ENCODE peak calls at places on chromosome 9, in five cellular contexts. One of them, this sample, is unnamed.

GRCh38 chr9:112094240-112094639 is 80.9 kb downstream of the SUSD1 start:
- DNase-seq in Panc1: no peak
- DNase-seq in left lung: no peak
- DNase-seq in IMR-90: no peak
- DNase-seq in upper lobe of left lung: no peak
- DNase-seq in this sample: no peak

GRCh38 chr9:859251-859650 is 17.8 kb downstream of the DMRT1 start:
- DNase-seq in Panc1: no peak
- DNase-seq in left lung: no peak
- DNase-seq in IMR-90: no peak
- DNase-seq in upper lobe of left lung: no peak
- DNase-seq in this sample: no peak

GRCh38 chr9:129052592-129052991 is 16.2 kb downstream of the MIGA2 start:
- DNase-seq in Panc1: no peak
- DNase-seq in left lung: peak; percentile 76
- DNase-seq in IMR-90: no peak
- DNase-seq in upper lobe of left lung: no peak
- DNase-seq in this sample: no peak

GRCh38 chr9:70566743-70567142 is 152.3 kb upstream of the KLF9 start:
- DNase-seq in Panc1: no peak
- DNase-seq in left lung: no peak
- DNase-seq in IMR-90: no peak
- DNase-seq in upper lobe of left lung: no peak
- DNase-seq in this sample: no peak

GRCh38 chr9:126860077-126860756 is at the start of gene ZBTB34:
- DNase-seq in Panc1: peak; percentile 12
- DNase-seq in left lung: peak; percentile 66
- DNase-seq in IMR-90: peak; percentile 24
- DNase-seq in upper lobe of left lung: peak; percentile 94
- DNase-seq in this sample: no peak

GRCh38 chr9:27491164-27491563 is 32.9 kb upstream of the IFNK start:
- DNase-seq in Panc1: no peak
- DNase-seq in left lung: no peak
- DNase-seq in IMR-90: no peak
- DNase-seq in upper lobe of left lung: no peak
- DNase-seq in this sample: no peak

GRCh38 chr9:37027582-37028424 is 6.3 kb downstream of the PAX5 start:
- DNase-seq in Panc1: peak; percentile 65
- DNase-seq in left lung: peak; percentile 87
- DNase-seq in IMR-90: peak; percentile 81
- DNase-seq in upper lobe of left lung: peak; percentile 97
- DNase-seq in this sample: no peak

GRCh38 chr9:75918154-75918553 is 27.7 kb downstream of the PCSK5 start:
- DNase-seq in Panc1: no peak
- DNase-seq in left lung: no peak
- DNase-seq in IMR-90: no peak
- DNase-seq in upper lobe of left lung: no peak
- DNase-seq in this sample: no peak

GRCh38 chr9:38443181-38443580 is 18.9 kb upstream of the IGFBPL1 start:
- DNase-seq in Panc1: no peak
- DNase-seq in left lung: no peak
- DNase-seq in IMR-90: peak; percentile 16
- DNase-seq in upper lobe of left lung: no peak
- DNase-seq in this sample: no peak

GRCh38 chr9:126419475-126419874 is 92.8 kb downstream of the MVB12B start:
- DNase-seq in Panc1: no peak
- DNase-seq in left lung: no peak
- DNase-seq in IMR-90: no peak
- DNase-seq in upper lobe of left lung: no peak
- DNase-seq in this sample: no peak

GRCh38 chr9:95107001-95107749 is 210.3 kb downstream of the FANCC start:
- DNase-seq in Panc1: no peak
- DNase-seq in left lung: no peak
- DNase-seq in IMR-90: peak; percentile 58
- DNase-seq in upper lobe of left lung: no peak
- DNase-seq in this sample: peak; percentile 82

GRCh38 chr9:95504053-95504963 is 12.5 kb downstream of the PTCH1 start:
- DNase-seq in Panc1: no peak
- DNase-seq in left lung: no peak
- DNase-seq in IMR-90: peak; percentile 72
- DNase-seq in upper lobe of left lung: no peak
- DNase-seq in this sample: no peak

GRCh38 chr9:100167912-100168775 is 69.1 kb downstream of the INVS start:
- DNase-seq in Panc1: no peak
- DNase-seq in left lung: no peak
- DNase-seq in IMR-90: peak; percentile 27
- DNase-seq in upper lobe of left lung: no peak
- DNase-seq in this sample: no peak

GRCh38 chr9:100432736-100433135 is 5.8 kb downstream of the MSANTD3 start:
- DNase-seq in Panc1: no peak
- DNase-seq in left lung: no peak
- DNase-seq in IMR-90: no peak
- DNase-seq in upper lobe of left lung: no peak
- DNase-seq in this sample: no peak

GRCh38 chr9:135641047-135641446 is 1.7 kb upstream of the GLT6D1 start:
- DNase-seq in Panc1: no peak
- DNase-seq in left lung: no peak
- DNase-seq in IMR-90: no peak
- DNase-seq in upper lobe of left lung: no peak
- DNase-seq in this sample: no peak

GRCh38 chr9:83699615-83700014 is 8.1 kb downstream of the UBQLN1 start:
- DNase-seq in Panc1: no peak
- DNase-seq in left lung: no peak
- DNase-seq in IMR-90: no peak
- DNase-seq in upper lobe of left lung: no peak
- DNase-seq in this sample: no peak

GRCh38 chr9:124074746-124075145 is 63.2 kb downstream of the LHX2 start:
- DNase-seq in Panc1: no peak
- DNase-seq in left lung: no peak
- DNase-seq in IMR-90: no peak
- DNase-seq in upper lobe of left lung: no peak
- DNase-seq in this sample: no peak

GRCh38 chr9:137044502-137045177 is 1.3 kb downstream of the NPDC1 start:
- DNase-seq in Panc1: no peak
- DNase-seq in left lung: no peak
- DNase-seq in IMR-90: no peak
- DNase-seq in upper lobe of left lung: peak; percentile 64
- DNase-seq in this sample: no peak

GRCh38 chr9:2367970-2368369 is 253.6 kb upstream of the VLDLR start:
- DNase-seq in Panc1: no peak
- DNase-seq in left lung: no peak
- DNase-seq in IMR-90: no peak
- DNase-seq in upper lobe of left lung: no peak
- DNase-seq in this sample: no peak

GRCh38 chr9:88974641-88975040 is 16.6 kb upstream of the S1PR3 start:
- DNase-seq in Panc1: no peak
- DNase-seq in left lung: no peak
- DNase-seq in IMR-90: no peak
- DNase-seq in upper lobe of left lung: no peak
- DNase-seq in this sample: no peak

GRCh38 chr9:134433101-134433500 is 106.8 kb downstream of the RXRA start:
- DNase-seq in Panc1: no peak
- DNase-seq in left lung: no peak
- DNase-seq in IMR-90: peak; percentile 20
- DNase-seq in upper lobe of left lung: peak; percentile 84
- DNase-seq in this sample: no peak

GRCh38 chr9:137756045-137756744 is 121.4 kb upstream of the CACNA1B start:
- DNase-seq in Panc1: no peak
- DNase-seq in left lung: no peak
- DNase-seq in IMR-90: peak; percentile 23
- DNase-seq in upper lobe of left lung: no peak
- DNase-seq in this sample: no peak

GRCh38 chr9:131977074-131977838 is 102.4 kb downstream of the MED27 start:
- DNase-seq in Panc1: no peak
- DNase-seq in left lung: no peak
- DNase-seq in IMR-90: no peak
- DNase-seq in upper lobe of left lung: no peak
- DNase-seq in this sample: no peak

GRCh38 chr9:128215491-128216404 is 12.6 kb downstream of the DNM1 start:
- DNase-seq in Panc1: no peak
- DNase-seq in left lung: peak; percentile 64
- DNase-seq in IMR-90: peak; percentile 84
- DNase-seq in upper lobe of left lung: no peak
- DNase-seq in this sample: no peak

GRCh38 chr9:20297646-20298084 is 324.6 kb downstream of the MLLT3 start:
- DNase-seq in Panc1: no peak
- DNase-seq in left lung: no peak
- DNase-seq in IMR-90: peak; percentile 88
- DNase-seq in upper lobe of left lung: no peak
- DNase-seq in this sample: no peak

GRCh38 chr9:37295178-37295577 is 127.3 kb upstream of the GRHPR start:
- DNase-seq in Panc1: no peak
- DNase-seq in left lung: no peak
- DNase-seq in IMR-90: no peak
- DNase-seq in upper lobe of left lung: no peak
- DNase-seq in this sample: no peak

GRCh38 chr9:131833906-131834305 is 94.0 kb upstream of the RAPGEF1 start:
- DNase-seq in Panc1: no peak
- DNase-seq in left lung: no peak
- DNase-seq in IMR-90: peak; percentile 18
- DNase-seq in upper lobe of left lung: no peak
- DNase-seq in this sample: no peak

GRCh38 chr9:105413486-105414068 is 34.3 kb upstream of the FSD1L start:
- DNase-seq in Panc1: no peak
- DNase-seq in left lung: no peak
- DNase-seq in IMR-90: peak; percentile 53
- DNase-seq in upper lobe of left lung: no peak
- DNase-seq in this sample: no peak

GRCh38 chr9:76292246-76292645 is 102.0 kb downstream of the RFK start:
- DNase-seq in Panc1: no peak
- DNase-seq in left lung: no peak
- DNase-seq in IMR-90: peak; percentile 14
- DNase-seq in upper lobe of left lung: no peak
- DNase-seq in this sample: no peak

GRCh38 chr9:135392511-135392910 is 87.1 kb upstream of the PPP1R26 start:
- DNase-seq in Panc1: no peak
- DNase-seq in left lung: no peak
- DNase-seq in IMR-90: no peak
- DNase-seq in upper lobe of left lung: no peak
- DNase-seq in this sample: no peak

GRCh38 chr9:130222833-130223232 is 42.7 kb upstream of the HMCN2 start:
- DNase-seq in Panc1: no peak
- DNase-seq in left lung: no peak
- DNase-seq in IMR-90: no peak
- DNase-seq in upper lobe of left lung: no peak
- DNase-seq in this sample: no peak

GRCh38 chr9:121278535-121279169 is 10.7 kb downstream of the GSN start:
- DNase-seq in Panc1: no peak
- DNase-seq in left lung: peak; percentile 71
- DNase-seq in IMR-90: peak; percentile 99
- DNase-seq in upper lobe of left lung: no peak
- DNase-seq in this sample: peak; percentile 50

GRCh38 chr9:70352356-70352755 is 62.1 kb downstream of the KLF9 start:
- DNase-seq in Panc1: no peak
- DNase-seq in left lung: no peak
- DNase-seq in IMR-90: peak; percentile 81
- DNase-seq in upper lobe of left lung: no peak
- DNase-seq in this sample: no peak

GRCh38 chr9:135336722-135337490 is 142.7 kb upstream of the PPP1R26 start:
- DNase-seq in Panc1: no peak
- DNase-seq in left lung: no peak
- DNase-seq in IMR-90: no peak
- DNase-seq in upper lobe of left lung: peak; percentile 27
- DNase-seq in this sample: no peak

GRCh38 chr9:114372971-114373591 is 14.7 kb downstream of the AKNA start:
- DNase-seq in Panc1: no peak
- DNase-seq in left lung: peak; percentile 87
- DNase-seq in IMR-90: no peak
- DNase-seq in upper lobe of left lung: no peak
- DNase-seq in this sample: no peak

DNA sequence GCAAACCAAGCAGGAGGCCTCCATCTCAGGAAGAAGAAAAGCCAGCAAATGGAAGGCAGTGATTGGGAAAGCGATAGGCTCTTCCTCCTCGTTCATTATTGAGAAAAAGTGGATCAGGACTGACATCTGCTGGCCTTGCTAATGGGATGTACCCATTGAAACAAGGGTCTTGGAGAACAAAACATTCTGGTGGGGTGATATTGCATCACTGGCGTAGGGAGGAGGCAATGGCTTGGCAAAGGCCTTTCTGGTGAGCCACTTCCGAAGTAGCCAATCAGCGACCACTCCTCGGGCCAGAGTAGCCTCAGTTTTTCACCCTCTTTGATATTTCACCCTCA is 86.7 kb upstream of the NFIB start:
- DNase-seq in Panc1: no peak
- DNase-seq in left lung: no peak
- DNase-seq in IMR-90: peak; percentile 58
- DNase-seq in upper lobe of left lung: no peak
- DNase-seq in this sample: peak; percentile 21
- TF ChIP-seq CTCF in Panc1: peak; percentile 38
- TF ChIP-seq CTCF in left lung: peak; percentile 42
- TF ChIP-seq CTCF in IMR-90: peak; percentile 48
- TF ChIP-seq CTCF in upper lobe of left lung: peak; percentile 24
- TF ChIP-seq CTCF in this sample: peak; percentile 57

DNA sequence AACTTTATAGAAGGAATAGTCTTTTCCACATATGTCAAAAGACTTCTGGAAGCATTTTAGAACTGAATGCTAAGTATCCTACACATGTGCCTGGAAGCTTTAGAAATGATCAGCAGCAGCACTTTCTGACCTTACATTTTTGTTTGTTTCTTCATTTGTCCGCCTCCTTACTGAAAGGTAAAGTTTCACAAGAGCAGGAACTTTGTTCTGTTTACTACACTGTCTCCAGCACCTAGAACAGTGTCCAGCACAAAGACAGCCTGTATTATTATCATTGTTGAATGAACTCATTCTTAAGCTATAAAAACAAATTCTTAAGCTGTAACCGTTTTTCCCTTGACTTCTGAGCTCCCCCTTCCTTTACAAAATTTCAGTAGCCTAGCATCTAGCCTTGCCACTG is 14.8 kb downstream of the PIP5K1B start:
- DNase-seq in Panc1: no peak
- DNase-seq in left lung: no peak
- DNase-seq in IMR-90: no peak
- DNase-seq in upper lobe of left lung: no peak
- DNase-seq in this sample: no peak
- H3K4me1 ChIP-seq in Panc1: no peaks in the 10 kb centered on the region
- H3K4me1 ChIP-seq in left lung: peaks cover 10% of the 10 kb centered on the region
- H3K4me1 ChIP-seq in IMR-90: no peaks in the 10 kb centered on the region
- H3K4me1 ChIP-seq in upper lobe of left lung: peaks cover 29% of the 10 kb centered on the region
- H3K4me1 ChIP-seq in this sample: no peaks in the 10 kb centered on the region

DNA sequence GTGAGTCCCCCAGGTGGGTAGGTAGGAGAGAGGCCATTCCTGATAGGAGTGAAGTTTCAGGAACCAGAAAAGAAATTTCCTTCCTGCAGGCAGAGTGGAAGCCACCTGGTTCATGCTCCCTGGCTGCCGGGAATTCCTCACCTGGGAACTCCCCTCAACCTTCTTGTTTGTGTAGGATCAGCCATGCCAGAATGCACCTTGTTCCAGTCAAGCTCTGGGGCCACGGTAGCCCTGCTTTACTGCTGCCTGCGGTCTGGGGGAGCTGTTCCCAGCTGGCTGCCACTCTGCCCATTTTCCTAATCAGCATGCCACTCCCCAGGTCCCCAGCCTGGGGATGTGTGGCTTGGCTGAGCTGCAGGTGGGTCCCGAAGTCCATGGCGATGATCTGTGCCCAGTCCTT is 18.7 kb upstream of the B4GALT1 start:
- DNase-seq in Panc1: no peak
- DNase-seq in left lung: no peak
- DNase-seq in IMR-90: no peak
- DNase-seq in upper lobe of left lung: no peak
- DNase-seq in this sample: no peak
- H3K27ac ChIP-seq in Panc1: no peak overlapping the region
- H3K27ac ChIP-seq in left lung: no peak overlapping the region
- H3K27ac ChIP-seq in IMR-90: no peak overlapping the region
- H3K27ac ChIP-seq in upper lobe of left lung: peak overlapping the region; percentile 7
- H3K27ac ChIP-seq in this sample: peak overlapping the region; percentile 46

GRCh38 chr9:4298255-4299005 is 1.4 kb downstream of the GLIS3 start:
- DNase-seq in Panc1: no peak
- DNase-seq in left lung: peak; percentile 47
- DNase-seq in IMR-90: peak; percentile 27
- DNase-seq in upper lobe of left lung: peak; percentile 82
- DNase-seq in this sample: peak; percentile 41
- TF ChIP-seq CTCF in Panc1: no peak
- TF ChIP-seq CTCF in left lung: no peak
- TF ChIP-seq CTCF in IMR-90: no peak
- TF ChIP-seq CTCF in upper lobe of left lung: no peak
- TF ChIP-seq CTCF in this sample: peak; percentile 15

This sample was measured in thoracic aorta.